ENCODE peak calls at places on chromosomes 12 and 14, in five cellular contexts. W is NT2/D1, G is NCI-H1694, U is M059J, B is mesenteric fat pad. A is an unnamed sample.

GRCh38 chr14:50233335-50234250 is 2.2 kb upstream of the SOS2 start:
- DNase-seq in B (no peak), U (no peak), W (no peak), G (no peak), A (no peak)

GRCh38 chr14:105497671-105498429 is 6.8 kb downstream of the TEDC1 start:
- DNase-seq in G (no peak), W (no peak), B (no peak), U (no peak), A (no peak)

GRCh38 chr12:125276567-125276966 is 211.3 kb downstream of the AACS start:
- DNase-seq in G (peak), B (no peak), W (no peak), U (no peak), A (no peak)

GRCh38 chr12:44889162-44889561 is 13.0 kb upstream of the NELL2 start:
- DNase-seq in U (no peak), G (no peak), B (no peak), W (no peak), A (no peak)

GRCh38 chr12:132634411-132634990 is 15.9 kb downstream of the P2RX2 start:
- DNase-seq in B (no peak), W (no peak), G (no peak), U (no peak), A (no peak)

GRCh38 chr12:6201199-6201608 is 1.0 kb downstream of the CD9 start:
- DNase-seq in G (no peak), U (no peak), B (no peak), W (no peak), A (no peak)

GRCh38 chr12:122138616-122139015 is 35.4 kb downstream of the IL31 start:
- DNase-seq in G (no peak), W (no peak), B (no peak), U (no peak), A (no peak)

GRCh38 chr12:49971141-49971540 is 1.6 kb upstream of the AQP6 start:
- DNase-seq in U (no peak), B (no peak), W (no peak), G (no peak), A (no peak)

GRCh38 chr14:95713596-95714371 is at the start of gene TCL1A:
- DNase-seq in B (no peak), W (no peak), U (no peak), G (no peak), A (no peak)